ENCODE peak calls at places on chromosome 15, in seven cellular contexts. S is stomach, F is tibial artery, D is ovary, J is HL-60, Z is K562, A is adrenal gland. B is an unnamed sample.

GRCh38 chr15:92097473-92098178 is 244.1 kb downstream of the SLCO3A1 start:
- DNase-seq in S (peak), F (no peak), D (no peak), J (peak), Z (peak), A (peak), B (peak)

GRCh38 chr15:52257734-52258062 is 37.9 kb downstream of the MYO5C start:
- DNase-seq in S (no peak), F (no peak), D (no peak), J (no peak), Z (no peak), A (no peak), B (peak)

GRCh38 chr15:28274635-28275034 is 47.3 kb downstream of the HERC2 start:
- DNase-seq in S (no peak), F (no peak), D (no peak), J (no peak), Z (no peak), A (no peak), B (no peak)

GRCh38 chr15:40618906-40619305 is 24.9 kb downstream of the KNL1 start:
- DNase-seq in S (no peak), F (no peak), D (no peak), J (no peak), Z (no peak), A (no peak), B (peak)

GRCh38 chr15:81292516-81293001 is 31.4 kb downstream of the STARD5 start:
- DNase-seq in S (no peak), F (no peak), D (no peak), J (no peak), Z (no peak), A (no peak), B (no peak)

GRCh38 chr15:65105038-65105437 is 10.0 kb downstream of the UBAP1L start:
- DNase-seq in S (no peak), F (no peak), D (no peak), J (no peak), Z (no peak), A (peak), B (no peak)

GRCh38 chr15:36841154-36841553 is 259.2 kb downstream of the MEIS2 start:
- DNase-seq in S (no peak), F (no peak), D (no peak), J (no peak), Z (no peak), A (no peak), B (no peak)

GRCh38 chr15:80744826-80745225 is 34.3 kb upstream of the CEMIP start:
- DNase-seq in S (no peak), F (no peak), D (no peak), J (no peak), Z (no peak), A (no peak), B (peak)

GRCh38 chr15:85457392-85457968 is 77.1 kb downstream of the AKAP13 start:
- DNase-seq in S (no peak), F (no peak), D (no peak), J (no peak), Z (no peak), A (no peak), B (peak)
- H3K4me3 ChIP-seq in S (no peak), F (no peak), D (no peak), J (no peak), Z (no peak), A (no peak), B (no peak)

GRCh38 chr15:62066663-62067447 is at the start of gene C2CD4A:
- DNase-seq in S (peak), F (peak), D (peak), J (peak), Z (no peak), A (peak), B (peak)
- TF ChIP-seq CTCF in S (no peak), F (no peak), D (no peak), J (no peak), Z (no peak), A (no peak), B (peak)

GRCh38 chr15:38090648-38091047 is 156.2 kb downstream of the TMCO5A start:
- DNase-seq in S (no peak), F (no peak), D (no peak), J (no peak), Z (no peak), A (no peak), B (no peak)

GRCh38 chr15:38090223-38090622 is 155.8 kb downstream of the TMCO5A start:
- DNase-seq in S (no peak), F (no peak), D (no peak), J (no peak), Z (no peak), A (no peak), B (no peak)

GRCh38 chr15:38088971-38089370 is 154.5 kb downstream of the TMCO5A start:
- DNase-seq in S (no peak), F (no peak), D (no peak), J (no peak), Z (no peak), A (no peak), B (no peak)

DNA sequence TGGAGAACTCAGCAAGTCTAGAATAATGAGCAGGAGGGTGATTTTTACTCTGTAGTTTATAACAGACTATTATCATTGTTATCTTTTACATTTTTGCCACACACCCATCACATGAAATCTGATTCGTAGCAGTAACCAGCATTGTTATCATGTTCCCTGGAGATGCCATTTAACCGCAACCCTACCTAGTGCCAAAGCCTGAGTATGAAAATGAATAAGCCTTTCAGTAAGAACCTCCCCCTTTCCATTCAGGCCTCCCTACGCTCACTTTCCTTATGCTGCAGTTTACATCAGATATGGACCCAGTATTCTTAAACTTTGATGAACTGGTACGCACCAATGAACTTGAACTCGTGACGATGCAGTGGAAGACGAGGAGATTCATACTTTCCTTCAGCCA is 158.7 kb upstream of the SPRED1 start:
- DNase-seq in S (no peak), F (no peak), D (no peak), J (no peak), Z (no peak), A (no peak), B (no peak)
- H3K4me3 ChIP-seq in S (no peak), F (no peak), D (no peak), J (no peak), Z (no peak), A (no peak), B (no peak)

GRCh38 chr15:41882689-41883483 is 11.0 kb downstream of the SPTBN5 start:
- DNase-seq in S (peak), F (no peak), D (no peak), J (peak), Z (no peak), A (peak), B (peak)
- TF ChIP-seq CTCF in S (no peak), F (no peak), D (no peak), J (no peak), Z (no peak), A (no peak), B (no peak)

DNA sequence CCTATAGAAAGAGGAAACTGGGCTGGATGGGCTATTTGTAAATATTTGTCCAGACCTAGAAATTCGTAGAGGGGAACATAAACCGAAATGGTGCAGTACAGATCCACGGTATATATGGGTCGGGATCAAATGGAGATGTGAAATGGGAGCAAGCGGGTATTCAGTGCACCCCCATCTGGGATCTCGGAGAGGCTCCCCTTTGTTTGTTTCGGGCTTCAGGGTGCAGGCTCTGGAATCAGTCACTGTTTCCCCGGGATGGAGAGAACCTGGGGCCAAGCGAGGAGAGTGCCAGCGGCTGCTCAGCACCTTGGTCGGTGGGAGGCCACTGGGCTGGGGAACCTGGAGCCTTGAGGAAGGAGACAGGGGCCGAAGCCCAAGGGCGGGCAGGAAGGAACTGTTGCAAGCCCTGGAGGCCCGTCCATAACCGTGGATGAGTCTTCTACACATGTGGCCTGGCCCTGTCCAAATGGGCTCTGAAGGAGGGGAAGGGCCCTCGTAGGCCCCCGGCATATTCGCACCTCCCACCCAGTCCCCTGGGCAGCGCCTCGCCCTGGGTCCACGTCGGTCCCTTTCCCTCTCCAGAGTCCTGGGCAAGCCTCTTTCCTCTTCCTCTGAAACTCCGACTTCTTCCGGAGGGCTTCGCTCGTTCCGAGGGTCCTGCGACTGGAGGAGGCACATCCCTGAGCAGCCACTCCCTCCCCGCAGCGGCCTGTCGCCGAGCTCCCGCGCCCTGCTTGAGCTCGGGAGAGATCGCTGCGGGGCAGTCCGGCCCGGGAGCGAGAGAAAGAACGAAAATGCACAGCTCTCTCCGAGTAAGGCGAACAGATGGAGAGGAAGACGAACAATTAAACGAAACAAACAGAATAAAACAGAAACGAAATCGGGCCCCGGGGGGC is 3.0 kb downstream of the ISL2 start:
- DNase-seq in S (no peak), F (no peak), D (peak), J (peak), Z (no peak), A (no peak), B (no peak)
- H3K4me3 ChIP-seq in S (peak), F (peak), D (peak), J (peak), Z (peak), A (peak), B (no peak)